ENCODE peak calls at places on chromosomes 4 and X, in nine cellular contexts. K is AG09309, W is AG09319, C is mucosa of descending colon, B is osteocyte, Z is choroid plexus epithelial cell, H is left ventricle myocardium inferior, G is uterus, U is upper lobe of right lung. V is an unnamed sample.

GRCh38 chr4:24519649-24520048 is 64.7 kb downstream of the DHX15 start:
- DNase-seq in K (no peak), W (no peak), C (no peak), B (no peak), Z (peak; percentile 89), H (no peak), G (no peak), U (no peak), V (no peak)

GRCh38 chr4:145716200-145716599 is 36.3 kb downstream of the C4orf51 start:
- DNase-seq in K (no peak), W (no peak), C (no peak), B (no peak), Z (peak; percentile 26), H (no peak), G (no peak), U (no peak), V (no peak)

GRCh38 chr4:120395746-120396145 is 329.1 kb upstream of the MAD2L1 start:
- DNase-seq in K (no peak), W (no peak), C (no peak), B (no peak), Z (no peak), H (no peak), G (no peak), U (no peak), V (no peak)

GRCh38 chrX:13059269-13059668 is 14.8 kb upstream of the FAM9C start:
- DNase-seq in K (no peak), W (no peak), C (no peak), B (no peak), Z (no peak), H (no peak), G (no peak), U (no peak), V (no peak)

GRCh38 chr4:144647095-144647959 is 1.4 kb downstream of the HHIP start:
- DNase-seq in K (no peak), W (no peak), C (no peak), B (no peak), Z (peak; percentile 77), H (no peak), G (no peak), U (no peak), V (no peak)

GRCh38 chr4:153004106-153004881 is 68.2 kb downstream of the FHDC1 start:
- DNase-seq in K (no peak), W (no peak), C (no peak), B (no peak), Z (no peak), H (no peak), G (no peak), U (no peak), V (no peak)

GRCh38 chr4:132169660-132170059 is 979.4 kb upstream of the PCDH10 start:
- DNase-seq in K (no peak), W (no peak), C (no peak), B (no peak), Z (no peak), H (no peak), G (no peak), U (no peak), V (no peak)

GRCh38 chrX:119692241-119693031 is 532 bp downstream of the SEPTIN6 start:
- DNase-seq in K (no peak), W (no peak), C (peak; percentile 64), B (no peak), Z (peak; percentile 46), H (peak; percentile 28), G (no peak), U (peak; percentile 68), V (no peak)

GRCh38 chr4:25813705-25814104 is 49.1 kb downstream of the SEL1L3 start:
- DNase-seq in K (no peak), W (no peak), C (no peak), B (no peak), Z (peak; percentile 81), H (no peak), G (no peak), U (no peak), V (no peak)

GRCh38 chr4:185645403-185645802 is 110.1 kb upstream of the PDLIM3 start:
- DNase-seq in K (no peak), W (no peak), C (no peak), B (no peak), Z (no peak), H (no peak), G (no peak), U (no peak), V (no peak)

DNA sequence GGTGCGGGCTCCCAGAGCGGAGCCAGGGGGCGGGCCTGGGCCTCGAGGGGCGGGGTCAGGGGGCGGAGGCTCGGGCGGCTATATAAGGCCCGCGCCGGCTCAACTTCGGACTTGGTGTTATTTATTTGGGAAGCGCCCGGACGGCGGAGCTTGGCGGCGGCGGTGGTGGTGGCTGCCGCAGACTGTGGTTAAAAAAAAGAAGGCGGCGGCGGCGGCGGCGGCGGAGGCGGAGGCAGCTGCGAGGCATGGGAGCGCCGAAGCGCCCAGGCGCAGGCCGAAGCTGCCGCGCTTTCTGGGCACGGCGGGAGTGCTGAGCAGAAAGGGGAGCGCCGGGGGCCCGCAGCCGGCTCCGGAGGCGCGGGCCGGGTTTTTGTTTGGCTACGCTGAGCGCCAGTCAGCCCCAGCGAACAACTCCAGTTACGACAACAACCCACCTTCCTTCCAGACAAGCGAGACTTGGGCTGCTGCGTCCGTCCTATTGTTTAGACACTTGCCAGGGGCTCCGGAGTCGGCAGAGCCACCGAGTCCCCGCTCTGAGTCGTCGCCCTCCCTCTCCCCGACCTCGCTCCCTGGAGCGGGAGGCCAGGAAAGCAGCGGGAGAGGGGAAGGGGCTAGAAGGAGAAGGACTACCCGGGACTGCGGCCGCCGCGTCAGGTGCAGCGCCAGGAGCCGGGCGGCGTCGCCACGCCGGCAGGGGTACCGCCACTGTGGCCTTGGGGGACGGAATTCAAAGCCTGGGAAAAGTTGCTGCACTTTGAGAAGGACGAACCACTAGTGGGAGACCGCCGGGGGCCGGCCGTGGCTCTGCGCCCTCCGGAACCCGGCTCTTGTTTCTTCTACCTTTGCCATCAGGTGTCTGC is at the start of gene SLIT2:
- DNase-seq in K (no peak), W (peak; percentile 70), C (peak; percentile 87), B (peak; percentile 96), Z (peak; percentile 84), H (peak; percentile 82), G (peak; percentile 91), U (peak; percentile 88), V (no peak)
- TF ChIP-seq CTCF in K (no peak), W (no peak), C (no peak), B (peak; percentile 27), Z (peak; percentile 30), H (peak; percentile 12), G (no peak), U (no peak), V (no peak)

GRCh38 chr4:63566658-63567057 is 842.6 kb downstream of the TECRL start:
- DNase-seq in K (no peak), W (no peak), C (no peak), B (no peak), Z (no peak), H (no peak), G (no peak), U (no peak), V (no peak)

GRCh38 chr4:63558709-63559108 is 850.5 kb downstream of the TECRL start:
- DNase-seq in K (no peak), W (no peak), C (no peak), B (no peak), Z (no peak), H (no peak), G (no peak), U (no peak), V (no peak)

DNA sequence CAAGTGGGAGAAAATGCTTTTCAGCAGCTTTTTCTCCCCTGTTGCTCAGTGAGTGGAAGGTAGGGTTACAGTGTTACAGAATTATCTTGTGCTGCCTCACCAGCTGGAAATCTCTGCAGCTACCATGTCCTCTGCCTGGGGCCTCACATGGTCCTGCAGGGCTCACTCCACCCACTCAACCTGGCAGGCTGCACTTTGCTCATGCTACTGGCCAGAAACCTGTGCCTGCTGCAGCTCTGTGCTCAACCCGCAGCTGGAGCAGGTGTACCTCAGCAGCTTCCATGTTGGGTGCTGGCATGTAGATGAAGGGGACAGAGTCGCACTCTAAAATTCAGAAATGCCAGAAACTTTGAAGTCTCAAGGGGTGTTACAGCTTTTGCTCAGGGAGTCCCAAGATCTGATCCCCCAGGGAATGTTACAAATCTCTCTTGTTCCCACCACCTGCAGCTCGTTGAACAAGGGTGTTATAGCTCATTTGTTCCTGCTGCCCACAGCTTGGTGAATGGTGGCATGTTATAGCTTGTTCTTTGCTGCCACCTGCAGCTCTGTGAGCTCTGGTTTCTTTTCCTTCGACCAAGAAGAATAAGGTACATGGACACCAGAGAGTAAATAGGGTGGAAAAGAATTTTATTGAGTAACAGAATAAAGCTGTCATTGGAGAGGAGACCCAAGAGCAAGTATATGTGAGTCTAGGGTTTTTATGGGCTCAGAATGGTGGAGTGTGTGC is 845.8 kb downstream of the TECRL start:
- DNase-seq in K (no peak), W (no peak), C (no peak), B (no peak), Z (no peak), H (no peak), G (no peak), U (no peak), V (no peak)
- TF ChIP-seq CTCF in K (no peak), W (no peak), C (no peak), B (peak; percentile 61), Z (no peak), H (peak; percentile 21), G (no peak), U (no peak), V (no peak)

GRCh38 chr4:32775049-32775448 is 2054.9 kb downstream of the PCDH7 start:
- DNase-seq in K (no peak), W (no peak), C (no peak), B (no peak), Z (peak; percentile 67), H (no peak), G (no peak), U (no peak), V (no peak)
- TF ChIP-seq CTCF in K (no peak), W (no peak), C (no peak), B (peak; percentile 51), Z (peak; percentile 60), H (no peak), G (no peak), U (peak; percentile 47), V (no peak)

GRCh38 chrX:145405012-145405411 is 157.7 kb downstream of the SPANXN1 start:
- DNase-seq in K (no peak), W (no peak), C (no peak), B (no peak), Z (peak; percentile 13), H (no peak), G (no peak), U (no peak), V (no peak)
- TF ChIP-seq CTCF in K (peak; percentile 47), W (peak; percentile 47), C (peak; percentile 11), B (peak; percentile 56), Z (peak; percentile 44), H (peak; percentile 55), G (no peak), U (peak; percentile 48), V (peak; percentile 28)

V was measured in HFF-Myc.